ENCODE peak calls at places on chromosomes 4 and X, in six cellular contexts. G, W, B, H, P and R are unnamed samples.

GRCh38 chr4:159547645-159548308 is 444.9 kb downstream of the RAPGEF2 start:
- DNase-seq in G (no peak), W (no peak), B (no peak), H (no peak), P (no peak), R (no peak)

GRCh38 chr4:79227896-79228295 is 98.0 kb downstream of the NAA11 start:
- DNase-seq in G (no peak), W (no peak), B (no peak), H (no peak), P (no peak), R (no peak)

GRCh38 chr4:1593458-1593857 is 90.7 kb downstream of the FAM53A start:
- DNase-seq in G (no peak), W (no peak), B (no peak), H (no peak), P (peak), R (no peak)

GRCh38 chr4:73257242-73257994 is 1.2 kb downstream of the ANKRD17 start:
- DNase-seq in G (peak), W (peak), B (no peak), H (peak), P (peak), R (peak)

GRCh38 chr4:144592264-144592663 is 53.7 kb upstream of the HHIP start:
- DNase-seq in G (no peak), W (no peak), B (no peak), H (no peak), P (no peak), R (no peak)

GRCh38 chrX:78314561-78314960 is 12.8 kb downstream of the CYSLTR1 start:
- DNase-seq in G (no peak), W (no peak), B (no peak), H (no peak), P (no peak), R (no peak)

GRCh38 chr4:172952052-172952451 is 216.6 kb upstream of the GALNT7 start:
- DNase-seq in G (no peak), W (no peak), B (no peak), H (no peak), P (no peak), R (no peak)

GRCh38 chr4:54661156-54661555 is 3.4 kb downstream of the KIT start:
- DNase-seq in G (peak), W (no peak), B (no peak), H (no peak), P (no peak), R (no peak)

GRCh38 chr4:54663181-54663580 is 5.4 kb downstream of the KIT start:
- DNase-seq in G (no peak), W (no peak), B (no peak), H (no peak), P (no peak), R (no peak)

GRCh38 chrX:33298622-33299021 is 87.3 kb upstream of the DMD start:
- DNase-seq in G (no peak), W (no peak), B (no peak), H (no peak), P (no peak), R (no peak)

GRCh38 chr4:56414135-56414675 is 21.2 kb downstream of the PPAT start:
- DNase-seq in G (peak), W (no peak), B (no peak), H (no peak), P (no peak), R (no peak)

GRCh38 chr4:7808752-7809151 is 130.9 kb downstream of the AFAP1 start:
- DNase-seq in G (peak), W (no peak), B (no peak), H (no peak), P (no peak), R (no peak)

GRCh38 chr4:180618396-180618795 is 1624.8 kb upstream of the TENM3 start:
- DNase-seq in G (no peak), W (no peak), B (no peak), H (no peak), P (no peak), R (no peak)

GRCh38 chr4:55742655-55743191 is 76.9 kb upstream of the EXOC1L start:
- DNase-seq in G (peak), W (no peak), B (no peak), H (peak), P (no peak), R (no peak)

GRCh38 chr4:1206299-1207156 is 34.1 kb upstream of the SPON2 start:
- DNase-seq in G (no peak), W (no peak), B (no peak), H (no peak), P (no peak), R (no peak)

GRCh38 chr4:86326399-86326798 is 33.5 kb downstream of the MAPK10 start:
- DNase-seq in G (peak), W (no peak), B (no peak), H (no peak), P (no peak), R (no peak)

GRCh38 chr4:48906283-48907173 is at the start of gene OCIAD2:
- DNase-seq in G (no peak), W (peak), B (peak), H (no peak), P (no peak), R (no peak)

GRCh38 chr4:103150677-103151076 is 47.5 kb downstream of the CENPE start:
- DNase-seq in G (peak), W (peak), B (no peak), H (no peak), P (no peak), R (no peak)

GRCh38 chr4:99011910-99012309 is 16.4 kb downstream of the METAP1 start:
- DNase-seq in G (no peak), W (no peak), B (no peak), H (no peak), P (no peak), R (no peak)

GRCh38 chr4:48623182-48623780 is 133.2 kb downstream of the ZAR1 start:
- DNase-seq in G (no peak), W (no peak), B (no peak), H (peak), P (peak), R (no peak)

GRCh38 chrX:135974279-135974856 is 580 bp upstream of the MMGT1 start:
- DNase-seq in G (peak), W (peak), B (no peak), H (peak), P (no peak), R (peak)

GRCh38 chr4:150009533-150009932 is 68.7 kb upstream of the DCLK2 start:
- DNase-seq in G (peak), W (no peak), B (no peak), H (no peak), P (no peak), R (no peak)

GRCh38 chrX:124518888-124519287 is 172.5 kb downstream of the SH2D1A start:
- DNase-seq in G (peak), W (no peak), B (no peak), H (no peak), P (no peak), R (no peak)

GRCh38 chrX:94751611-94752010 is 1077.6 kb downstream of the FAM133A start:
- DNase-seq in G (no peak), W (no peak), B (no peak), H (no peak), P (no peak), R (no peak)

GRCh38 chrX:34299451-34299967 is 167.4 kb upstream of the FAM47A start:
- DNase-seq in G (no peak), W (no peak), B (no peak), H (no peak), P (no peak), R (no peak)

GRCh38 chr4:96170198-96170597 is 330.3 kb downstream of the PDHA2 start:
- DNase-seq in G (no peak), W (no peak), B (no peak), H (no peak), P (peak), R (no peak)

GRCh38 chr4:140637836-140638235 is 69.1 kb upstream of the UCP1 start:
- DNase-seq in G (no peak), W (peak), B (no peak), H (peak), P (peak), R (peak)

GRCh38 chrX:134801267-134801666 is 143.0 kb upstream of the PLAC1 start:
- DNase-seq in G (peak), W (no peak), B (no peak), H (peak), P (peak), R (no peak)

DNA sequence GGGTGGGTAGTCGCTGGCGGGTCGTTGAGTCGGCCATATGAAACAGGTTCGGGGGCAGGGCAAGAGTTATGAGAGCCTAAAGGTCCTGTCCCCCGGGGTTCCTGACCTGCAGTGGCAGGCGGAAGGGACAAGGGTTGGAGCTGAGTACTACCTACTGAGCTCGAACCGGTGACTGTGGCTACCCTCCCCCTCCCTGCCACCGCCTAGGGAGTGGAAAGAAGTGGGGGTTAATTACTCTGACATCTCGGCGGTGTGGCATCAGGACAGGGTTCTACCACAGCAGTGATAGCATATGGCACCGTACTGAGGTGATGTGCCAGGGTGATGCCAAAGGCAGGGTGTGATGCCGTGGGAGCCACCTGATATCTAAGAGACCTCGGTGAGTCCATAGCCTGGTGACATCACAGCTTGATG is 307 bp downstream of the ATG4A start:
- DNase-seq in G (no peak), W (no peak), B (no peak), H (no peak), P (peak), R (peak)
- TF ChIP-seq BHLHE40 in G (no peak), W (no peak), B (no peak), H (no peak), P (no peak), R (no peak)

GRCh38 chr4:148043990-148044645 is 312.2 kb downstream of the ARHGAP10 start:
- DNase-seq in G (no peak), W (no peak), B (no peak), H (no peak), P (no peak), R (no peak)

GRCh38 chr4:148041606-148042324 is 309.9 kb downstream of the ARHGAP10 start:
- DNase-seq in G (no peak), W (no peak), B (no peak), H (no peak), P (no peak), R (no peak)

DNA sequence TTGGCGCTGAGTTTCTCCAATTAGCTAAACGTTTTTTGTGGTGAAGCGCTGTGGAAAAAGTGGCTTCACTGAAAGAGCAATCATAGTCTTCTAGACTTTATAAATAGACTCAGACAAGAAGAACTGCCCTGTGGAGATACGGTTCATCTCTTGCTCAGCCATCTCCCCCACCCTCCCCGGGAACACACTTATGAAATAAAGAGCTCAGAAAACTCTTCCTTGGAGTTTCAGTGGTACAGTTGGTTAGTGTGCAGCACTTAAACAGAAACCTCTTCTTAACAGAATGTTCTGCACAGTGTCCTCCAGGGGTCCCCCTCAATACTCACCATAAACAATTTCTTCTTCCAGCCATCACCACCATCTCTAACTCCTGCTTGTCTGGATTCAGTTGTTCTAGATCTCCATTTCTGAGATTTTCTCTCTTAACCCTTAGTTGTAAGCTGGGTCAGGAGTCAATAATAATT is 313.0 kb downstream of the ARHGAP10 start:
- DNase-seq in G (no peak), W (no peak), B (peak), H (peak), P (no peak), R (no peak)
- TF ChIP-seq BHLHE40 in G (no peak), W (no peak), B (no peak), H (no peak), P (no peak), R (no peak)

GRCh38 chrX:21375795-21376069 is 1.5 kb downstream of the CNKSR2 start:
- DNase-seq in G (no peak), W (peak), B (no peak), H (no peak), P (no peak), R (no peak)

GRCh38 chrX:21373001-21373400 is 1.2 kb upstream of the CNKSR2 start:
- DNase-seq in G (no peak), W (no peak), B (no peak), H (no peak), P (no peak), R (no peak)

GRCh38 chrX:21374163-21374993 is at the start of gene CNKSR2:
- DNase-seq in G (peak), W (peak), B (no peak), H (no peak), P (no peak), R (peak)

GRCh38 chrX:21374994-21375794 is 976 bp downstream of the CNKSR2 start:
- DNase-seq in G (no peak), W (peak), B (no peak), H (no peak), P (no peak), R (no peak)

GRCh38 chrX:21373637-21374162 is 518 bp upstream of the CNKSR2 start:
- DNase-seq in G (no peak), W (peak), B (no peak), H (no peak), P (no peak), R (no peak)
- TF ChIP-seq BHLHE40 in G (no peak), W (no peak), B (no peak), H (no peak), P (no peak), R (no peak)

DNA sequence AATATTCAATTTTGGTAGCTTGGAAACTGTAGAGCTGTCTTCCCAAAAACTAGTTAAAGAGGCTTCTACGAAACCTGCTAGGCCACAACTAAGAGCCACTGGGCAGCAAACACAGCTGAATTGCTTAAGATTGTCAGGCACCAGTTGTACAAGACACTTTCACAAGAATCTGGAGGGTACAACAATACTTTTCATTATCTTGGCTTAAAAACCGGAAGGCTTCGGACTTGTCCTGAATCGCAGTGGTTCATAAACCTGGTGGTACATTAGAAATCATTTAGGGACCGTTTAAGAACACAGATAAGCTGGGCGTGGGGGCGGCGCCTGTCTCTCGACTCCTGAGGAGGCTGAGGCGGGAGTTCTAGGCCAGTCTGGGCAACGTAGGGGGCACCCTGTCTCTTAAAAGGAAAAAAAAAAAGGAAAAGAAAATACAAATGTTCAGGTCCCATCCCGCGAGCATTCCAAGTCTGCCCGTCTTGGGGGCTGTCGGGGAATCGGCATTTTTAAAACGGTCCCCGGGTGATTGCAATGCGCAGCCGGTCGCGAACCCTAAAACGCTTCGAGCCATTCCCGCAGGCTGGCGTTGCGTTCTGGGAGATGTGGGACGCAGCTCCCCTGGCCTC is 763 bp downstream of the PYURF start:
- DNase-seq in G (peak), W (peak), B (no peak), H (peak), P (peak), R (peak)
- TF ChIP-seq BHLHE40 in G (no peak), W (no peak), B (no peak), H (no peak), P (no peak), R (no peak)

DNA sequence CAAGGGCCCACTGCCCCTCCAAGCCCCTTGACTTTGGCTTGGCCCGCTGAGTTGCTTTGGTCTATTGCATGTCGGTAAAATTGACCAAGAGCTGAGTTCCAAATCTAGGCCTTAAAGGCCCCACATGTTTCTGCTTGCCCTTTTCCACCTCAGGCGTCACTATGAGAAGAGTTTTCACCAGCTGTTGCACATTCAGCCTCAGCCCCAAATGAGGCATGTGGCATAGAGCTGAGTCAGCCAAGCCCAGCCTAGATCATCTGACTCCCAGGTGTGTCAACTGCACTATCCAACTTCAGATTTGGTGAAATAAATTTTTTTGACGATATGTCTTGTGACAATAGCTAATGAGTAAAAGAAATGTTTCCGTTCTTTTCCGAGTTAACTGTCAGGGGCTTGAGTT is 424.5 kb upstream of the FAM47C start:
- DNase-seq in G (no peak), W (no peak), B (no peak), H (no peak), P (no peak), R (no peak)
- TF ChIP-seq BHLHE40 in G (no peak), W (no peak), B (no peak), H (no peak), P (no peak), R (no peak)